ENCODE peak calls at places on chromosomes 12 and 14, in seven cellular contexts. N is HFFc6, M is NCI-H1436, L is GM12892, W is choroid plexus epithelial cell, F is kidney glomerular epithelial cell, D is amniotic stem cell. G is an unnamed sample.

GRCh38 chr14:73786942-73787759 is 64.5 kb upstream of the PTGR2 start:
- DNase-seq in N (no peak), M (no peak), L (no peak), W (peak; percentile 37), F (no peak), D (no peak), G (peak; percentile 71)

GRCh38 chr12:92393504-92393903 is 247.9 kb upstream of the BTG1 start:
- DNase-seq in N (no peak), M (no peak), L (no peak), W (no peak), F (no peak), D (no peak), G (no peak)

GRCh38 chr14:100375273-100375962 is 52.3 kb downstream of the SLC25A47 start:
- DNase-seq in N (peak; percentile 78), M (no peak), L (peak; percentile 45), W (peak; percentile 98), F (peak; percentile 41), D (peak; percentile 94), G (peak; percentile 93)

GRCh38 chr14:61368061-61368710 is 46.8 kb downstream of the PRKCH start:
- DNase-seq in N (no peak), M (no peak), L (no peak), W (peak; percentile 53), F (no peak), D (no peak), G (no peak)

GRCh38 chr12:47722926-47723631 is 2.2 kb downstream of the ENDOU start:
- DNase-seq in N (no peak), M (no peak), L (no peak), W (no peak), F (no peak), D (no peak), G (no peak)

GRCh38 chr14:105888784-105889665 is 362.6 kb downstream of the TMEM121 start:
- DNase-seq in N (no peak), M (no peak), L (no peak), W (no peak), F (no peak), D (no peak), G (no peak)

GRCh38 chr12:64077922-64078321 is 144.2 kb downstream of the KICS2 start:
- DNase-seq in N (peak; percentile 18), M (no peak), L (no peak), W (peak; percentile 51), F (no peak), D (no peak), G (no peak)

GRCh38 chr12:64404470-64405446 is 566 bp downstream of the XPOT start:
- DNase-seq in N (peak; percentile 58), M (peak; percentile 47), L (peak; percentile 34), W (peak; percentile 90), F (peak; percentile 62), D (peak; percentile 83), G (peak; percentile 78)

GRCh38 chr14:88599761-88600439 is 37.1 kb downstream of the ZC3H14 start:
- DNase-seq in N (no peak), M (no peak), L (peak; percentile 14), W (no peak), F (no peak), D (no peak), G (no peak)

GRCh38 chr12:105445261-105446015 is 114.9 kb downstream of the C12orf75 start:
- DNase-seq in N (peak; percentile 63), M (no peak), L (no peak), W (peak; percentile 72), F (peak; percentile 88), D (no peak), G (no peak)

GRCh38 chr12:55702861-55703260 is 4.8 kb downstream of the ITGA7 start:
- DNase-seq in N (no peak), M (no peak), L (no peak), W (no peak), F (no peak), D (no peak), G (no peak)

GRCh38 chr14:35404496-35405303 is at the start of gene NFKBIA:
- DNase-seq in N (peak; percentile 83), M (peak; percentile 77), L (peak; percentile 74), W (peak; percentile 93), F (peak; percentile 78), D (peak; percentile 85), G (peak; percentile 87)

GRCh38 chr14:92615451-92615850 is 101.9 kb downstream of the RIN3 start:
- DNase-seq in N (no peak), M (no peak), L (no peak), W (no peak), F (no peak), D (no peak), G (peak; percentile 75)

GRCh38 chr12:6394398-6394797 is 10.4 kb downstream of the LTBR start:
- DNase-seq in N (no peak), M (no peak), L (no peak), W (no peak), F (no peak), D (no peak), G (no peak)